ENCODE peak calls at places on chromosomes 1 and 21, in seven cellular contexts. A is pancreas, U is caudate nucleus, L is RWPE1, W is IMR-90, I is left ventricle myocardium inferior, O is right lobe of liver. R is an unnamed sample.

GRCh38 chr21:41932576-41933258 is 21.1 kb downstream of the C2CD2 start:
- DNase-seq in A (no peak), U (no peak), L (no peak), W (peak; percentile 56), I (peak; percentile 51), O (no peak), R (no peak)

GRCh38 chr1:154414606-154415005 is 9.5 kb downstream of the IL6R start:
- DNase-seq in A (peak; percentile 37), U (no peak), L (no peak), W (no peak), I (peak; percentile 82), O (peak; percentile 95), R (no peak)

GRCh38 chr1:39625462-39626273 is 13.8 kb downstream of the HEYL start:
- DNase-seq in A (no peak), U (peak; percentile 36), L (no peak), W (peak; percentile 53), I (peak; percentile 90), O (peak; percentile 60), R (no peak)

GRCh38 chr1:26733982-26734381 is 38.2 kb downstream of the ARID1A start:
- DNase-seq in A (no peak), U (no peak), L (peak; percentile 55), W (peak; percentile 72), I (no peak), O (no peak), R (no peak)

GRCh38 chr21:16181024-16181423 is 451.2 kb downstream of the USP25 start:
- DNase-seq in A (no peak), U (no peak), L (no peak), W (no peak), I (no peak), O (no peak), R (no peak)

GRCh38 chr1:111406325-111406768 is 21.2 kb downstream of the OVGP1 start:
- DNase-seq in A (no peak), U (no peak), L (peak; percentile 27), W (peak; percentile 48), I (no peak), O (peak; percentile 65), R (peak; percentile 32)

GRCh38 chr1:115980998-115981993 is 5.0 kb downstream of the SLC22A15 start:
- DNase-seq in A (no peak), U (no peak), L (peak; percentile 43), W (peak; percentile 16), I (no peak), O (no peak), R (no peak)

GRCh38 chr1:186183219-186183618 is 191.8 kb downstream of the TPR start:
- DNase-seq in A (no peak), U (no peak), L (peak; percentile 78), W (peak; percentile 58), I (no peak), O (no peak), R (no peak)

GRCh38 chr1:238823416-238823815 is 563.0 kb upstream of the CHRM3 start:
- DNase-seq in A (no peak), U (no peak), L (no peak), W (no peak), I (no peak), O (no peak), R (no peak)

GRCh38 chr1:65075123-65075976 is 72.7 kb upstream of the AK4 start:
- DNase-seq in A (no peak), U (peak; percentile 5), L (peak; percentile 38), W (peak; percentile 67), I (no peak), O (peak; percentile 62), R (peak; percentile 67)

GRCh38 chr1:27655151-27655929 is 16.7 kb downstream of the IFI6 start:
- DNase-seq in A (no peak), U (no peak), L (no peak), W (no peak), I (no peak), O (no peak), R (no peak)

GRCh38 chr1:192805832-192806323 is 3.0 kb upstream of the RGS2 start:
- DNase-seq in A (no peak), U (no peak), L (peak; percentile 86), W (peak; percentile 91), I (no peak), O (no peak), R (no peak)

GRCh38 chr1:165330483-165330882 is 26.0 kb downstream of the LMX1A start:
- DNase-seq in A (no peak), U (no peak), L (peak; percentile 15), W (no peak), I (no peak), O (no peak), R (no peak)

GRCh38 chr1:11842154-11843041 is 5.2 kb downstream of the NPPA start:
- DNase-seq in A (no peak), U (no peak), L (no peak), W (peak; percentile 34), I (peak; percentile 39), O (peak; percentile 92), R (no peak)
- H3K27ac ChIP-seq in A (no peak overlapping the region), U (no peak overlapping the region), L (no peak overlapping the region), W (no peak overlapping the region), I (peak overlapping the region; percentile 46), O (peak overlapping the region; percentile 75), R (no peak overlapping the region)

DNA sequence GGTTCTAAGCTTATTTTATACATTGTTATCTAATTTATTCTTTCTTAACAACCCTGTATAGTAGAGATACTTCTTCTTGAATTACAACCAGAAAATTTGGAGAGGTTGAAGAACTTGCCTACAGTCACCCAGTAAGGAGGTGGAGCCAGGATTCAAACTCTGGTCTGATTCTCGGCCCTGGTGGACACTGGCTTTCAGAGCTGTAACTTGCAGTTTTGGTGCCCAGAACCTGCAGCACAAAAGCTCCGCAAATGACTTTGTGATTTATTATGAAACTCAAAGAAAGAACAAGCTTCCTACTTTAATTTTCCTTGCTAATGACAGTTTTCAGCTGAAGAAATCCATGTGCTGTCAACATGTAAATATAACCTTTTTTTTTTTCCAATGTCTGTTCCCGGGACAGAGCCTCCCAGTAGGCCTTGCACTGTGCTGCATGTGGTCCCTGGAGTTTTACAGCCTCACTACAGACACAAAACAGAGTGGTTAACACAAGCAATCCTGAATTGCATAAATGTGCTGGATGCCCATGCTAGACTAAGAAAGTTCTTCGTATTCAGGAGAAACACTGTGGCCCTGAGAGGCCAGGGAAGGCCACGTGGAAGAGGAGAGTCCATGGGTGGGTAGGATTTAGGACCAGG is 62.2 kb upstream of the ANGPTL1 start:
- DNase-seq in A (no peak), U (no peak), L (no peak), W (no peak), I (no peak), O (no peak), R (no peak)
- H3K27ac ChIP-seq in A (no peak overlapping the region), U (no peak overlapping the region), L (no peak overlapping the region), W (no peak overlapping the region), I (peak overlapping the region; percentile 89), O (no peak overlapping the region), R (no peak overlapping the region)

DNA sequence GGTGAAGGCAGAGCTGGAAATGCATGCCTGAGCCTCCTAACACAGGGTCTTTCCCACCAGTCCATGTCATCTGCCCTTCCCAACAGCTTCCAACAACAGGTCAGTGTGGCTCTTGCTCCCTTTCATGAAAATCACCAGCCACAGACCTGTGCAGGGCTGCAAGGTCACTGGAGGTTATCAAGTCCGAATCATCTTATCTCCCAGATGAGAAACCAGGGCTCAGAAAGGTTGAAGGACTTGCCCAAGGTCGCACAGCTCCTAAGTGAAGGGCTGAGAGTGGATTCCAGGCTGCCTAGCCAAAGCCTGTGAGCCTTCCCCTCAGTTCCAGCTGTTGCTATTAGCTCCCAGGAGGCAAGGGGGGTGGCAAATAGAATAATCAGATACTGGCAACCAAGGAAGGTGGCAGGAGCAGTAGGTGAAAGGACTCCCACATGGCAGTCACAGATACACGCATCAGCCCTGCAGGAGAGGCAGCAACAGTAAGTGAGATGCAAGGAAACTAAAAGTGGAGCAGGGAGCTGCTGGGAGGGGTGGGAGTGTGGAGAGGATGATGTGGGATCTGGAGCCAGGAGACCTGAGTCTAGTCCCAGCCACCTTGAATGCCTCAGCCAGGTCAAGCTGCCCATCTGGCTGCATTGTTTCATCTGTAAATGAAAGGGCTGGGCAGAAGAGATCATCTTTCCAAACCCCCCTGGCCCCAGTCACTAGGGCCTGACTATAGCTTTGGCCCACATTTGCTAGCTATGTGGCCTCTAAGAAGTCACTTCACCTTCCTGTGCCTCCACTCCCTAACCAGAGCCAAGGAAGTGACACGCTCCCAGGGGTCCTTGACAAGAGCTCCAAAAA is 74.1 kb downstream of the SSBP3 start:
- DNase-seq in A (no peak), U (peak; percentile 29), L (no peak), W (no peak), I (no peak), O (no peak), R (no peak)
- H3K27ac ChIP-seq in A (no peak overlapping the region), U (peak overlapping the region; percentile 60), L (no peak overlapping the region), W (peak overlapping the region; percentile 3), I (peak overlapping the region; percentile 61), O (no peak overlapping the region), R (no peak overlapping the region)

GRCh38 chr1:25199876-25200620 is 32.3 kb downstream of the SYF2 start:
- DNase-seq in A (no peak), U (no peak), L (no peak), W (no peak), I (no peak), O (no peak), R (no peak)

GRCh38 chr1:25197235-25197930 is 34.9 kb downstream of the SYF2 start:
- DNase-seq in A (no peak), U (no peak), L (no peak), W (no peak), I (no peak), O (no peak), R (no peak)

GRCh38 chr1:25196830-25197229 is 35.5 kb downstream of the SYF2 start:
- DNase-seq in A (no peak), U (no peak), L (no peak), W (no peak), I (no peak), O (no peak), R (no peak)

GRCh38 chr1:25197982-25198681 is 34.2 kb downstream of the SYF2 start:
- DNase-seq in A (no peak), U (no peak), L (no peak), W (no peak), I (no peak), O (no peak), R (no peak)

GRCh38 chr1:25198731-25199231 is 33.5 kb downstream of the SYF2 start:
- DNase-seq in A (no peak), U (peak; percentile 14), L (no peak), W (no peak), I (peak; percentile 20), O (no peak), R (peak; percentile 26)
- H3K27ac ChIP-seq in A (peak overlapping the region; percentile 61), U (peak overlapping the region; percentile 41), L (no peak overlapping the region), W (no peak overlapping the region), I (peak overlapping the region; percentile 38), O (no peak overlapping the region), R (no peak overlapping the region)

DNA sequence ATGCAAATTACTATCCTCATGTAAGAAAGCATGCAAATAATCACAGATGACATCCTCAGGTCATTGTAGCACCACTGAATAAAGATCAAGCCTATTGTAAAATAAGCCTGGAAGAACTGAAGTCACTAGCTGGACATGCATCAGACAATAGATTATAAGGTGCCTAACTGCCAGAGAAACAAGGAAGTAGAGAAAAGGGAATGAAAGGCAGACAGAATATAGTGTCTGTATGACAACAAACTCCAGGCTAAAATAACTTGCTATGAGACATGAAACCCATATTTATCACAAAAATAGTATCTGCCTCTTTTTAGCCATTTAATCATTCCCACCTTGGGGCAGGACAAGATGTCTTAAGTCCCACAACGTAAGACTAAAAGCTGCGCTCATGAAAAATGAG is 108.6 kb downstream of the ENAH start:
- DNase-seq in A (no peak), U (no peak), L (no peak), W (no peak), I (no peak), O (no peak), R (no peak)
- H3K27ac ChIP-seq in A (no peak overlapping the region), U (peak overlapping the region; percentile 18), L (no peak overlapping the region), W (no peak overlapping the region), I (no peak overlapping the region), O (no peak overlapping the region), R (no peak overlapping the region)

R was measured in CD8-positive, alpha-beta T cell.